ENCODE peak calls at places on chromosomes 12 and 14, in seven cellular contexts. One of them, this sample, is unnamed.

GRCh38 chr14:69818760-69819191 is 21.7 kb upstream of the SLC10A1 start:
- DNase-seq in fibroblast of pulmonary artery: peak; percentile 77
- DNase-seq in IMR-90: peak; percentile 60
- DNase-seq in fibroblast of lung: peak; percentile 33
- DNase-seq in breast epithelium: peak; percentile 24
- DNase-seq in RWPE2: no peak
- DNase-seq in cardiac fibroblast: peak; percentile 75
- DNase-seq in this sample: peak; percentile 64

GRCh38 chr12:57614178-57614947 is 3.1 kb downstream of the ARHGEF25 start:
- DNase-seq in fibroblast of lung: no peak
- DNase-seq in IMR-90: peak; percentile 15
- DNase-seq in breast epithelium: no peak
- DNase-seq in cardiac fibroblast: peak; percentile 42
- DNase-seq in RWPE2: no peak
- DNase-seq in fibroblast of pulmonary artery: no peak
- DNase-seq in this sample: no peak

GRCh38 chr14:98189521-98189920 is 1082.5 kb downstream of the BCL11B start:
- DNase-seq in IMR-90: no peak
- DNase-seq in fibroblast of pulmonary artery: no peak
- DNase-seq in RWPE2: no peak
- DNase-seq in fibroblast of lung: no peak
- DNase-seq in breast epithelium: no peak
- DNase-seq in cardiac fibroblast: no peak
- DNase-seq in this sample: no peak

GRCh38 chr12:8572507-8572906 is 31.8 kb upstream of the CLEC4E start:
- DNase-seq in cardiac fibroblast: peak; percentile 14
- DNase-seq in RWPE2: no peak
- DNase-seq in breast epithelium: no peak
- DNase-seq in fibroblast of lung: no peak
- DNase-seq in IMR-90: no peak
- DNase-seq in fibroblast of pulmonary artery: no peak
- DNase-seq in this sample: no peak

GRCh38 chr12:112496493-112496892 is 77.7 kb downstream of the PTPN11 start:
- DNase-seq in cardiac fibroblast: no peak
- DNase-seq in fibroblast of pulmonary artery: no peak
- DNase-seq in IMR-90: no peak
- DNase-seq in breast epithelium: no peak
- DNase-seq in fibroblast of lung: no peak
- DNase-seq in RWPE2: no peak
- DNase-seq in this sample: no peak

GRCh38 chr12:32918890-32919791 is 22.6 kb upstream of the PKP2 start:
- DNase-seq in RWPE2: no peak
- DNase-seq in fibroblast of pulmonary artery: peak; percentile 77
- DNase-seq in fibroblast of lung: peak; percentile 97
- DNase-seq in IMR-90: peak; percentile 27
- DNase-seq in cardiac fibroblast: peak; percentile 95
- DNase-seq in breast epithelium: no peak
- DNase-seq in this sample: peak; percentile 40

GRCh38 chr12:69284131-69284530 is 44.8 kb downstream of the CPSF6 start:
- DNase-seq in RWPE2: peak; percentile 72
- DNase-seq in fibroblast of pulmonary artery: peak; percentile 81
- DNase-seq in fibroblast of lung: peak; percentile 78
- DNase-seq in cardiac fibroblast: peak; percentile 84
- DNase-seq in breast epithelium: no peak
- DNase-seq in IMR-90: peak; percentile 70
- DNase-seq in this sample: peak; percentile 70

GRCh38 chr12:67919406-67919805 is 69.8 kb upstream of the IFNG-AS1 start:
- DNase-seq in RWPE2: no peak
- DNase-seq in fibroblast of pulmonary artery: peak; percentile 42
- DNase-seq in breast epithelium: no peak
- DNase-seq in fibroblast of lung: peak; percentile 50
- DNase-seq in IMR-90: no peak
- DNase-seq in cardiac fibroblast: peak; percentile 76
- DNase-seq in this sample: peak; percentile 31

GRCh38 chr14:89858084-89858483 is 96.4 kb downstream of the EFCAB11 start:
- DNase-seq in IMR-90: no peak
- DNase-seq in breast epithelium: no peak
- DNase-seq in RWPE2: no peak
- DNase-seq in cardiac fibroblast: no peak
- DNase-seq in fibroblast of pulmonary artery: no peak
- DNase-seq in fibroblast of lung: peak; percentile 39
- DNase-seq in this sample: peak; percentile 54

GRCh38 chr12:59149995-59150642 is 229.8 kb upstream of the LRIG3 start:
- DNase-seq in RWPE2: no peak
- DNase-seq in IMR-90: peak; percentile 84
- DNase-seq in breast epithelium: no peak
- DNase-seq in cardiac fibroblast: peak; percentile 90
- DNase-seq in fibroblast of lung: peak; percentile 77
- DNase-seq in fibroblast of pulmonary artery: peak; percentile 91
- DNase-seq in this sample: peak; percentile 87

GRCh38 chr14:100772607-100773165 is 46.0 kb downstream of the DLK1 start:
- DNase-seq in fibroblast of lung: no peak
- DNase-seq in RWPE2: peak; percentile 62
- DNase-seq in cardiac fibroblast: no peak
- DNase-seq in IMR-90: no peak
- DNase-seq in breast epithelium: no peak
- DNase-seq in fibroblast of pulmonary artery: no peak
- DNase-seq in this sample: no peak

GRCh38 chr14:101520621-101521305 is 40.5 kb upstream of the DIO3 start:
- DNase-seq in fibroblast of lung: peak; percentile 27
- DNase-seq in breast epithelium: peak; percentile 49
- DNase-seq in cardiac fibroblast: no peak
- DNase-seq in fibroblast of pulmonary artery: peak; percentile 27
- DNase-seq in IMR-90: no peak
- DNase-seq in RWPE2: no peak
- DNase-seq in this sample: no peak

GRCh38 chr14:44846232-44846824 is 115.4 kb downstream of the KLHL28 start:
- DNase-seq in IMR-90: peak; percentile 55
- DNase-seq in breast epithelium: no peak
- DNase-seq in fibroblast of pulmonary artery: peak; percentile 73
- DNase-seq in fibroblast of lung: peak; percentile 21
- DNase-seq in cardiac fibroblast: peak; percentile 67
- DNase-seq in RWPE2: no peak
- DNase-seq in this sample: peak; percentile 45

GRCh38 chr12:120337730-120338129 is 10.2 kb upstream of the PLA2G1B start:
- DNase-seq in fibroblast of pulmonary artery: no peak
- DNase-seq in cardiac fibroblast: no peak
- DNase-seq in breast epithelium: no peak
- DNase-seq in RWPE2: no peak
- DNase-seq in IMR-90: no peak
- DNase-seq in fibroblast of lung: no peak
- DNase-seq in this sample: no peak

GRCh38 chr14:20696776-20697175 is 8.2 kb downstream of the ANG start:
- DNase-seq in breast epithelium: no peak
- DNase-seq in fibroblast of lung: no peak
- DNase-seq in cardiac fibroblast: no peak
- DNase-seq in RWPE2: no peak
- DNase-seq in fibroblast of pulmonary artery: no peak
- DNase-seq in IMR-90: no peak
- DNase-seq in this sample: no peak

DNA sequence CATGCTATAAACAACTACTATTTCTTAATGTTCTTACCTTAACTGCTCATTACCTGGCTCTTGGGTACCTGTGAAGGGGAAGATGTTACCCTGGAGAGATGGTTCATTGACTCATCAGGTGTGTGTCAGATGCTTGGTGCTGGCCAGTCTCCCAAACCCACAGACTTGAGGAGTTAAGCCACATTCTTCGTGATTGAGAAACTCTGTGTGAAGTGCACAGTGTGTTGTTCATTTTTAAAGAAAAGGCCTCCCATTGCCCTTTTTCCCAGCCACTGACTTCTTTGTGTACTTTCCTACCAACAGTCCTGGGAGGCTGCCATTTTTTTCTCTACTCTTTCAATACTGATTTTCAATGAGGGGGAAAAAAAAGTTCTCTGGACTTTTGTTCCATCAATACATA is 3.2 kb downstream of the MGST1 start:
- DNase-seq in IMR-90: peak; percentile 97
- DNase-seq in RWPE2: peak; percentile 77
- DNase-seq in fibroblast of lung: peak; percentile 97
- DNase-seq in cardiac fibroblast: peak; percentile 98
- DNase-seq in fibroblast of pulmonary artery: peak; percentile 97
- DNase-seq in breast epithelium: peak; percentile 92
- DNase-seq in this sample: peak; percentile 96
- H3K4me3 ChIP-seq in IMR-90: no peak overlapping the region
- H3K4me3 ChIP-seq in RWPE2: no peak overlapping the region
- H3K4me3 ChIP-seq in fibroblast of lung: peak overlapping the region; percentile 14
- H3K4me3 ChIP-seq in cardiac fibroblast: peak overlapping the region; percentile 40
- H3K4me3 ChIP-seq in fibroblast of pulmonary artery: peak overlapping the region; percentile 69
- H3K4me3 ChIP-seq in breast epithelium: no peak overlapping the region
- H3K4me3 ChIP-seq in this sample: no peak overlapping the region

GRCh38 chr14:103909531-103910261 is 18.6 kb upstream of the TDRD9 start:
- DNase-seq in fibroblast of pulmonary artery: no peak
- DNase-seq in breast epithelium: no peak
- DNase-seq in RWPE2: no peak
- DNase-seq in fibroblast of lung: no peak
- DNase-seq in cardiac fibroblast: no peak
- DNase-seq in IMR-90: no peak
- DNase-seq in this sample: no peak

GRCh38 chr14:103908580-103908979 is 19.7 kb upstream of the TDRD9 start:
- DNase-seq in RWPE2: no peak
- DNase-seq in fibroblast of pulmonary artery: no peak
- DNase-seq in cardiac fibroblast: no peak
- DNase-seq in fibroblast of lung: no peak
- DNase-seq in IMR-90: no peak
- DNase-seq in breast epithelium: no peak
- DNase-seq in this sample: no peak

GRCh38 chr14:103904493-103905107 is 23.7 kb upstream of the TDRD9 start:
- DNase-seq in fibroblast of lung: no peak
- DNase-seq in cardiac fibroblast: no peak
- DNase-seq in fibroblast of pulmonary artery: no peak
- DNase-seq in IMR-90: peak; percentile 15
- DNase-seq in RWPE2: no peak
- DNase-seq in breast epithelium: no peak
- DNase-seq in this sample: no peak

GRCh38 chr14:103910262-103910935 is 17.9 kb upstream of the TDRD9 start:
- DNase-seq in fibroblast of lung: peak; percentile 85
- DNase-seq in fibroblast of pulmonary artery: peak; percentile 83
- DNase-seq in breast epithelium: peak; percentile 94
- DNase-seq in RWPE2: peak; percentile 98
- DNase-seq in IMR-90: peak; percentile 66
- DNase-seq in cardiac fibroblast: peak; percentile 79
- DNase-seq in this sample: peak; percentile 63

GRCh38 chr14:103905861-103906456 is 22.3 kb upstream of the TDRD9 start:
- DNase-seq in breast epithelium: no peak
- DNase-seq in fibroblast of lung: no peak
- DNase-seq in IMR-90: no peak
- DNase-seq in RWPE2: no peak
- DNase-seq in cardiac fibroblast: no peak
- DNase-seq in fibroblast of pulmonary artery: no peak
- DNase-seq in this sample: no peak
- TF ChIP-seq CTCF in breast epithelium: no peak
- TF ChIP-seq CTCF in fibroblast of lung: peak; percentile 21
- TF ChIP-seq CTCF in IMR-90: no peak
- TF ChIP-seq CTCF in RWPE2: no peak
- TF ChIP-seq CTCF in cardiac fibroblast: peak; percentile 34
- TF ChIP-seq CTCF in fibroblast of pulmonary artery: peak; percentile 24
- TF ChIP-seq CTCF in this sample: peak; percentile 21

DNA sequence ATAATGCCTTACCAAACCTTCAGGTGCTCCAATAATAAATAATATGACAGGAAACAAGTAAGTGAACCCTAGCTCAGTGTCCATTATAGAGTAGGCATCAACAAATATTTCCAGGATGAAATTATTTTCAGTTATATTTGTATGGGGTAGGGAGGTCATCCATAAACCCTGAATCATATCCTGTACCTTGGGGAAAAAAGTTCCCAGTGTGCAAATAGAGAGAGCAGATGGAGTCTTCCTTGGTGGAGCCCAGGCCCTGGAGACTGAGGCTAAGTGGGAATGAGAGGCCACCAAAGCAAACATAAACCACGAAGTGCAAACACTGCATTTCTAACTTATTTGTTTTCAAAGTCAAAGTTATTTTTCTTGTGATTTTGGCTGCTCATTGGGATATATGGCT is 8.5 kb upstream of the ERP27 start:
- DNase-seq in RWPE2: no peak
- DNase-seq in fibroblast of pulmonary artery: no peak
- DNase-seq in breast epithelium: no peak
- DNase-seq in fibroblast of lung: no peak
- DNase-seq in IMR-90: no peak
- DNase-seq in cardiac fibroblast: peak; percentile 37
- DNase-seq in this sample: no peak
- H3K4me3 ChIP-seq in RWPE2: no peak overlapping the region
- H3K4me3 ChIP-seq in fibroblast of pulmonary artery: no peak overlapping the region
- H3K4me3 ChIP-seq in breast epithelium: no peak overlapping the region
- H3K4me3 ChIP-seq in fibroblast of lung: no peak overlapping the region
- H3K4me3 ChIP-seq in IMR-90: no peak overlapping the region
- H3K4me3 ChIP-seq in cardiac fibroblast: no peak overlapping the region
- H3K4me3 ChIP-seq in this sample: no peak overlapping the region

GRCh38 chr12:21527451-21528180 is 1.5 kb downstream of the SPX start:
- DNase-seq in cardiac fibroblast: peak; percentile 53
- DNase-seq in fibroblast of lung: peak; percentile 60
- DNase-seq in breast epithelium: no peak
- DNase-seq in IMR-90: peak; percentile 18
- DNase-seq in fibroblast of pulmonary artery: peak; percentile 41
- DNase-seq in RWPE2: peak; percentile 50
- DNase-seq in this sample: peak; percentile 37
- TF ChIP-seq CTCF in cardiac fibroblast: no peak
- TF ChIP-seq CTCF in fibroblast of lung: no peak
- TF ChIP-seq CTCF in breast epithelium: no peak
- TF ChIP-seq CTCF in IMR-90: no peak
- TF ChIP-seq CTCF in fibroblast of pulmonary artery: no peak
- TF ChIP-seq CTCF in RWPE2: no peak
- TF ChIP-seq CTCF in this sample: no peak

GRCh38 chr14:72986214-72986613 is 40.7 kb downstream of the ZFYVE1 start:
- DNase-seq in fibroblast of lung: no peak
- DNase-seq in fibroblast of pulmonary artery: no peak
- DNase-seq in cardiac fibroblast: no peak
- DNase-seq in RWPE2: no peak
- DNase-seq in breast epithelium: no peak
- DNase-seq in IMR-90: no peak
- DNase-seq in this sample: no peak
- H3K4me3 ChIP-seq in fibroblast of lung: no peak overlapping the region
- H3K4me3 ChIP-seq in fibroblast of pulmonary artery: no peak overlapping the region
- H3K4me3 ChIP-seq in cardiac fibroblast: no peak overlapping the region
- H3K4me3 ChIP-seq in RWPE2: no peak overlapping the region
- H3K4me3 ChIP-seq in breast epithelium: no peak overlapping the region
- H3K4me3 ChIP-seq in IMR-90: no peak overlapping the region
- H3K4me3 ChIP-seq in this sample: no peak overlapping the region

GRCh38 chr12:87329076-87329863 is 699.9 kb downstream of the C12orf50 start:
- DNase-seq in fibroblast of pulmonary artery: peak; percentile 36
- DNase-seq in RWPE2: no peak
- DNase-seq in fibroblast of lung: peak; percentile 33
- DNase-seq in IMR-90: peak; percentile 18
- DNase-seq in breast epithelium: no peak
- DNase-seq in cardiac fibroblast: no peak
- DNase-seq in this sample: no peak

GRCh38 chr12:87320724-87321123 is 708.5 kb downstream of the C12orf50 start:
- DNase-seq in fibroblast of pulmonary artery: peak; percentile 45
- DNase-seq in fibroblast of lung: peak; percentile 15
- DNase-seq in IMR-90: no peak
- DNase-seq in breast epithelium: no peak
- DNase-seq in RWPE2: no peak
- DNase-seq in cardiac fibroblast: peak; percentile 30
- DNase-seq in this sample: peak; percentile 10

DNA sequence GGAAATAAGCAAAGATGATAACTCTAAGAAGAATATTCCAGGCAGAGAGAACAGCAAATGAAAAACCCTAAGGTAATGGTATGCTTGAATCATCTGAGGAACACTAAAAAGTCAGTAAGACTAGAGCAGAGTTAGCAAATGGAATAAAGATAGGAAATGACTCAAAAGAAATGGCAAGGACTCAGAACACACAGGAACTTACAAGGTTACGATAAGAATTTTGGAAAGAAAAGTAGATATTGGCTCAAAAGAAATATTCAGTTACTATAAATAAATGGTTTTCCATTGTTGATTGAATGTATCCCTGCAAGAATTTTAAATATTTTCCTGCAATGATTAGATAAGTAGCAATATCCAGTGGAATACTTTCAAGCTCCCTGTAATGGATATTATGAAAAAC is 705.8 kb downstream of the C12orf50 start:
- DNase-seq in RWPE2: no peak
- DNase-seq in fibroblast of pulmonary artery: peak; percentile 94
- DNase-seq in cardiac fibroblast: peak; percentile 72
- DNase-seq in fibroblast of lung: peak; percentile 97
- DNase-seq in IMR-90: peak; percentile 94
- DNase-seq in breast epithelium: no peak
- DNase-seq in this sample: no peak
- TF ChIP-seq CTCF in RWPE2: no peak
- TF ChIP-seq CTCF in fibroblast of pulmonary artery: no peak
- TF ChIP-seq CTCF in cardiac fibroblast: no peak
- TF ChIP-seq CTCF in fibroblast of lung: no peak
- TF ChIP-seq CTCF in IMR-90: no peak
- TF ChIP-seq CTCF in breast epithelium: no peak
- TF ChIP-seq CTCF in this sample: no peak